ENCODE peak calls at places on chromosome 3, in four cellular contexts. C is activated naive CD4-positive, alpha-beta T cell; N is H4; A is endothelial cell. V is an unnamed sample.

GRCh38 chr3:15291589-15292541 is 40.5 kb downstream of the SH3BP5 start:
- DNase-seq in A (no peak), C (no peak), N (peak; percentile 21), V (no peak)

GRCh38 chr3:123791898-123792297 is 92.2 kb downstream of the MYLK start:
- DNase-seq in C (no peak), N (no peak), A (no peak), V (no peak)

GRCh38 chr3:146524961-146525360 is 19.4 kb downstream of the PLSCR1 start:
- DNase-seq in C (no peak), A (no peak), N (no peak), V (no peak)

GRCh38 chr3:132916096-132916495 is 122.1 kb upstream of the TMEM108 start:
- DNase-seq in A (no peak), C (no peak), N (no peak), V (no peak)

GRCh38 chr3:72341380-72341770 is 506.9 kb downstream of the SHQ1 start:
- DNase-seq in N (no peak), A (no peak), C (no peak), V (no peak)

GRCh38 chr3:188854395-188855149 is 317.2 kb upstream of the TPRG1 start:
- DNase-seq in N (no peak), C (no peak), A (no peak), V (peak; percentile 55)

GRCh38 chr3:192645437-192645836 is 81.9 kb downstream of the FGF12 start:
- DNase-seq in N (no peak), C (no peak), A (no peak), V (no peak)

GRCh38 chr3:58332575-58333179 is at the start of gene PXK:
- DNase-seq in A (peak; percentile 77), N (peak; percentile 28), C (peak; percentile 47), V (peak; percentile 62)

GRCh38 chr3:131491084-131491483 is 11.7 kb downstream of the MRPL3 start:
- DNase-seq in C (no peak), N (no peak), A (no peak), V (no peak)

GRCh38 chr3:24220859-24221657 is 273.6 kb downstream of the THRB start:
- DNase-seq in N (peak; percentile 79), C (no peak), A (no peak), V (no peak)

GRCh38 chr3:41317718-41318117 is 118.4 kb downstream of the CTNNB1 start:
- DNase-seq in N (no peak), A (no peak), C (no peak), V (no peak)

GRCh38 chr3:65004795-65005295 is 317.0 kb upstream of the ADAMTS9 start:
- DNase-seq in A (no peak), N (no peak), C (no peak), V (no peak)

GRCh38 chr3:115986555-115987207 is 363.4 kb downstream of the GAP43 start:
- DNase-seq in C (no peak), A (peak; percentile 15), N (peak; percentile 9), V (no peak)

GRCh38 chr3:51668756-51669155 is 2.3 kb upstream of the TEX264 start:
- DNase-seq in N (no peak), A (no peak), C (no peak), V (peak; percentile 78)

GRCh38 chr3:22886394-22886793 is 316.7 kb upstream of the UBE2E2 start:
- DNase-seq in N (no peak), A (no peak), C (no peak), V (no peak)